ENCODE peak calls at places on chromosomes 13 and 19, in five cellular contexts. B is tibial nerve, C is fibroblast of villous mesenchyme, Q is right atrium auricular region, G is colonic mucosa. R is an unnamed sample.

GRCh38 chr19:4029247-4029614 is 21.7 kb downstream of the PIAS4 start:
- DNase-seq in Q (no peak), C (no peak), B (no peak), G (no peak), R (no peak)

GRCh38 chr19:45291834-45292233 is 30.8 kb downstream of the CKM start:
- DNase-seq in B (no peak), G (no peak), Q (no peak), C (no peak), R (no peak)

GRCh38 chr13:110239280-110240120 is 67.5 kb downstream of the COL4A1 start:
- DNase-seq in G (no peak), Q (no peak), B (no peak), C (no peak), R (peak)

GRCh38 chr19:27794444-27795042 is 1418.4 kb downstream of the UQCRFS1 start:
- DNase-seq in C (peak), B (no peak), Q (no peak), G (no peak), R (peak)

GRCh38 chr13:75850915-75851314 is 214.8 kb downstream of the LMO7 start:
- DNase-seq in G (no peak), B (no peak), Q (no peak), C (no peak), R (peak)

GRCh38 chr19:8069116-8069973 is 16.8 kb downstream of the CCL25 start:
- DNase-seq in C (no peak), G (peak), B (no peak), Q (no peak), R (peak)

GRCh38 chr19:45505151-45505995 is 1.9 kb upstream of the VASP start:
- DNase-seq in G (no peak), Q (no peak), C (peak), B (no peak), R (no peak)

GRCh38 chr13:42360046-42360445 is 88.1 kb downstream of the AKAP11 start:
- DNase-seq in Q (no peak), B (no peak), C (no peak), G (no peak), R (no peak)

DNA sequence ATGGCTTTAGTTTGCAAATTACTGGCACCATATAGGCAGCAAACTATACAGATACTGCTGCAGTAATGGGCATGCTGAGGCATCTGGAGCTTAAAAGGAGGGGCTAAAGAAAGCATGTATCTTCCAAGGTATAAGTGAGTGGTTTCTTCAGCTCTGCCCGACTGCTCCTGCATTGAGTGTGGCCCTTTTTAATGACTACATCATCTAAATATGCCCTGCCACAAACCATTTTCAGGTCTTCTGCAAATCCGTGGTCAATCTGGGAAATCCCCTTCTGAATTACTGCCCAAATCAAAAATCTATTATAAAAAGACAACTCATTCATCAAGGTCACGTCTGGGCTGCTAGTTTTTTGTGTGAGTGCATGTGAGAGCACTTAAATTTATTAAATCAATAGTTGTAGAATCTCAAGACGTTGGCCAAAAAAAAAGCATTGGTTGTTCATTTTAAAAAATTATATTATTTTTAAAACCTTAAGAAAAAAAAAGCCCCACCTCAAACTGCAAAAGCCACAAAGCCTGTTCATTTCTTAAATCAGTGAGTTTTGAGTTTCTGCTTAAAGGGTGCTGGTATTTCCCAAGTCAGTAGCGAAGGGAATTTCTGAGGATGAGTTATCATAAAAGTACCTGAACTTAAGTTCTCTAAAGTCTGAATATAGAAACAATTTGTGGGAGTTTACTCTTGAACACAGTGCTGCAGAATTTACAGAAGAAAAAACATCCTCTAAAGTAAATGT is 16.3 kb downstream of the LCP1 start:
- DNase-seq in G (no peak), C (peak), B (no peak), Q (no peak), R (no peak)
- H3K4me3 ChIP-seq in G (no peak), C (no peak), B (no peak), Q (no peak), R (no peak)

GRCh38 chr19:30406220-30406944 is 34.2 kb downstream of the ZNF536 start:
- DNase-seq in C (no peak), G (no peak), Q (no peak), B (no peak), R (no peak)
- TF ChIP-seq CTCF in C (no peak), G (peak), Q (peak), B (peak), R (no peak)

GRCh38 chr19:35123573-35123972 is 8.0 kb downstream of the FXYD3 start:
- DNase-seq in Q (no peak), C (no peak), B (peak), G (peak), R (no peak)
- H3K4me3 ChIP-seq in Q (no peak), C (no peak), B (no peak), G (no peak), R (no peak)

DNA sequence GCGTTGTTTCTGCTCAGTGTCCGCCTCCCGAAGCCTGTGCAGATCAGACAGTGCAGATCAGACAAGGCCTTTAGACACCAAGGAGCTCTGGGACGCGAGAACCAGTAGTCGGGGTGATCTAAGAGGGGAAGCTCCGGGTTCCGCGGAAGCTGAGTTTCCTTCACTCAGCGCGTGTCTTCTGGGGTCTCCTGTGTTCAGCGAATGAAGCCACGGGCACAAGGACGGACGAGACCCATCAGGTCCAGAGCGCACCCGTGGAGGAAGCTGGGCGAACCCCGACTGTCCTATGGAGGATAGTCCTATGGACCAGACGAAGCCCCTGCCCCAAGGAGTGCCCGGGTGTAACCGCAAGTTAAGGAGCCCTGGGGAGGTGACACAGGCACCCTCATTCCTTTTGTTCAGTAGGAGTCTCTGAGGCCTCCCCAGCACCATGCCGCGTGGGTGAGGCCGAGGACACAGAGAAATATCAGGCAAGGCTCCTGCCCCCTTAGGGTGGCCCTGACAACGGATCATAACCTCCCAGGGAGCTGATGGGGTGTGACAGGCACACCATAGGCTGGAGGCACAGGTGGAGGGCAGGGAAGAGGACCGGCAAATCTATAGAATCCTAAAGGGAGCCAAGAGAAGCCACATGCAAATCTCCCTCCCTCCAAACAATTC is 614 bp upstream of the TMEM238 start:
- DNase-seq in G (no peak), B (peak), Q (no peak), C (no peak), R (no peak)
- TF ChIP-seq CTCF in G (no peak), B (no peak), Q (no peak), C (no peak), R (no peak)

GRCh38 chr19:49704888-49705642 is 14.1 kb downstream of the CPT1C start:
- DNase-seq in B (no peak), G (no peak), C (no peak), Q (no peak), R (no peak)
- H3K4me3 ChIP-seq in B (no peak), G (no peak), C (no peak), Q (no peak), R (no peak)

GRCh38 chr19:29875931-29876330 is 64.1 kb downstream of the CCNE1 start:
- DNase-seq in Q (no peak), G (no peak), C (no peak), B (no peak), R (no peak)

GRCh38 chr19:29876414-29876813 is 64.6 kb downstream of the CCNE1 start:
- DNase-seq in C (no peak), G (no peak), B (no peak), Q (no peak), R (no peak)

GRCh38 chr19:29873024-29873800 is 61.4 kb downstream of the CCNE1 start:
- DNase-seq in B (peak), C (peak), G (peak), Q (no peak), R (no peak)

GRCh38 chr19:29872224-29872731 is 60.5 kb downstream of the CCNE1 start:
- DNase-seq in C (no peak), Q (no peak), G (no peak), B (no peak), R (no peak)

GRCh38 chr19:29873801-29874575 is 62.2 kb downstream of the CCNE1 start:
- DNase-seq in B (no peak), C (no peak), Q (no peak), G (no peak), R (no peak)
- TF ChIP-seq CTCF in B (no peak), C (no peak), Q (no peak), G (no peak), R (no peak)

GRCh38 chr19:13833330-13834265 is 38.4 kb downstream of the ZSWIM4 start:
- DNase-seq in G (peak), C (peak), Q (peak), B (peak), R (peak)

GRCh38 chr19:13835791-13836723 is 40.8 kb downstream of the ZSWIM4 start:
- DNase-seq in B (no peak), Q (no peak), C (no peak), G (peak), R (no peak)

GRCh38 chr19:13831560-13832056 is 36.4 kb downstream of the ZSWIM4 start:
- DNase-seq in B (no peak), C (no peak), G (no peak), Q (no peak), R (no peak)

GRCh38 chr19:13832096-13832495 is 36.9 kb downstream of the ZSWIM4 start:
- DNase-seq in C (no peak), B (no peak), G (no peak), Q (no peak), R (no peak)

DNA sequence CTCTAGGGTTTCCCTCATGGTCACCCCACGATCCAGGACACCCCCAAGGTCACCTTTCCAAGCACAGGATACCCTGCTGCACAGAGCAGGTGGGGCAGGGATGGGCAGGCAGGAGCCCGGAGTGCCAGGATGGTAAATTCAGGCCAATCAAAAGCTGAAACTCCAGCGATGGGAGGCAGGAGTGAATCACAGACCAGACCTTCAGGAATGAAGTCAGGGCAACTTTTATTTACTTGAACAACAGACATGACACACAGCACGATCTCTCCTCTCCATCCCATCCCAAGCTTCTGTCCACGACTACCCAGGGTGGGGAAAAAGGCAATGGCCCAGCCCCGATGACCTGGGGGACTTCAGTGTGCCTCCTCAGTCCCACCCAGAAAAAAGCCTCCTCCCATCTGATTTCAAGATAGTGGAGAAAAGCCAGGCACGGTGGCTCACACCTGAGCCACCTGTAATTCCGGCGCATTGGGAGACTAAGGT is 39.1 kb downstream of the ZSWIM4 start:
- DNase-seq in C (no peak), B (no peak), G (no peak), Q (no peak), R (peak)
- H3K4me3 ChIP-seq in C (no peak), B (no peak), G (no peak), Q (no peak), R (no peak)

GRCh38 chr13:20193142-20193923 is 595 bp upstream of the GJB2 start:
- DNase-seq in B (no peak), G (no peak), C (peak), Q (no peak), R (no peak)

GRCh38 chr13:20191311-20191901 is 1.3 kb downstream of the GJB2 start:
- DNase-seq in G (peak), B (no peak), C (no peak), Q (no peak), R (peak)

GRCh38 chr13:20192470-20193141 is at the start of gene GJB2:
- DNase-seq in C (no peak), G (peak), Q (no peak), B (no peak), R (peak)

GRCh38 chr13:20190481-20191310 is 2.0 kb downstream of the GJB2 start:
- DNase-seq in G (no peak), B (no peak), Q (no peak), C (peak), R (peak)

DNA sequence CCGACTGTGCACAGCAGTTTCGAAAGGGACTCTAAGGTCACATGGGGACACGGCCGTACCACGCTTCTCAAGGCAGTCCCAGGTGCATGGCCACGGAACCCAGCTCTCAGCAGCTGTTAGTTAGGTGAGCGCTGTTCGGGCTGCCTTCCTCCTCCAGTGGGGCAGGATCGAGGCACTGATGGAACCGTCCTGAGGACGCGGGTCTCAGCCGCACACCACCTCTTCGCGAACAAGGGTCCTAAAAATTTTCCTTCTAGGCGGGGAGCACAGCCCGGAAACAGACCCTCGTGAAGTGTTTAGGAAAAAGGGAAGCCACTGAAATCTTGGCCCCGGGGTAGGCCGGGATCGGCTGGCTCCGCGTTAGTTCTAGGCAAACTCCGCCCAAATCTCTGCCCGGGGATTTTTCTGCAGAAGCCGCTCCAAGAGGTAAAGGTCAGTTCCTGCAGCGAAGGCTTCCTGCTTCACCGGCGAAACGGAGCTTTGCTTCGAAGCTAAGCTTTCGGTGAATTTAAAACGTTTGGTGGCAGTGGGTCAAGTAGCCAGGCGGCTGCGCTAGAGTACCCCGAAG is 752 bp downstream of the GJB2 start:
- DNase-seq in Q (no peak), G (peak), B (no peak), C (peak), R (peak)
- TF ChIP-seq CTCF in Q (no peak), G (no peak), B (no peak), C (no peak), R (no peak)

DNA sequence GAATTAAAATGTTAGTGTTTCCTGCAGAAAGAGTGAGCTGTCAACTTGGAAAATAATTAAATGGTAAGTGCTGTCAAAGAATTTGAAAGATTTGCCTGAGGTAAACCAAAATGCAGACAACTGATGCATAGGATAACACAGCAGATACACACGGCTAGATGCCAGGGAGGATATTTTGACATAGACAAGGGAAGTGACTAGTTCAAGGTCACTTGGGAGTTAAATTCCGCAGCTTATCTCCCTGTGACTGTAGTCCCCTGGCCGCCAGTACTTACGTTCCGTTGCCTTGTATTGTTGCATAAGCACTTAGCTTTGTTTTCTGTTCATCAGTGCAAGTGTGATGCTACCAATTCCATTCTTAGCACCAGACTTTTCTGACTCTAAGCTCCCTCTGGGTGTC is 247.3 kb upstream of the MAB21L1 start:
- DNase-seq in C (peak), Q (peak), B (peak), G (no peak), R (peak)
- H3K4me3 ChIP-seq in C (no peak), Q (no peak), B (no peak), G (no peak), R (no peak)

DNA sequence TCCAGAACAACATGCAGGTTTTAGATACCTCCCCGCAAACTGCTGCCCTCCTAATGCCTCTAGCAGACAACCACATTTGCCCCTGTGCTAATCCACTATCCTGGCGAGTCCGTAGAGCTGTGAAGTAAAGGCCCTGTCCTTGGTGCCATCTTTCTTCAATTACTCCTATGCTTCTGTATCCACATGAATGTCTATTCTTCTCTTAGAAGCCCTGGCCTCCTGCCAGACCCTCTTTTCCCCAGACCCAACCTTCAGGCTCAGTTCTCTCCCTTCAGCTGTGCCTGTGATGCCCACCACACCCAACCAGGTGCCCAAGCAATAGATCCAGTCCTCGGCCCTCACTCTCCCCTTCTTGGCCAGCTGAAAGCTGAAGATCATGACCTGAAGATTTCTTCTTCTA is 31.1 kb upstream of the ZNF599 start:
- DNase-seq in G (no peak), B (no peak), Q (no peak), C (no peak), R (no peak)
- TF ChIP-seq CTCF in G (no peak), B (no peak), Q (no peak), C (no peak), R (no peak)